ENCODE peak calls at places on chromosomes 4 and X, in ten cellular contexts. One of them, this sample, is unnamed.

GRCh38 chr4:77240469-77241066 is 83.6 kb downstream of the CCNG2 start:
- DNase-seq in GM20000: peak; percentile 77
- DNase-seq in activated CD4-positive, CD25-positive, alpha-beta regulatory T cell: peak; percentile 28
- DNase-seq in IMR-90: peak; percentile 49
- DNase-seq in Kasumi-1: peak; percentile 72
- DNase-seq in KBM-7: peak; percentile 74
- DNase-seq in effector CD8-positive, alpha-beta T cell: peak; percentile 4
- DNase-seq in bronchial epithelial cell: peak; percentile 60
- DNase-seq in aorta: peak; percentile 69
- DNase-seq in breast epithelium: no peak
- DNase-seq in this sample: peak; percentile 55

GRCh38 chrX:47556045-47556623 is 4.9 kb upstream of the ARAF start:
- DNase-seq in IMR-90: peak; percentile 92
- DNase-seq in KBM-7: peak; percentile 88
- DNase-seq in Kasumi-1: peak; percentile 87
- DNase-seq in activated CD4-positive, CD25-positive, alpha-beta regulatory T cell: peak; percentile 56
- DNase-seq in GM20000: peak; percentile 64
- DNase-seq in aorta: peak; percentile 93
- DNase-seq in effector CD8-positive, alpha-beta T cell: peak; percentile 73
- DNase-seq in bronchial epithelial cell: peak; percentile 86
- DNase-seq in breast epithelium: peak; percentile 95
- DNase-seq in this sample: peak; percentile 67

GRCh38 chr4:36081185-36081584 is 163.1 kb downstream of the ARAP2 start:
- DNase-seq in KBM-7: no peak
- DNase-seq in bronchial epithelial cell: no peak
- DNase-seq in aorta: no peak
- DNase-seq in effector CD8-positive, alpha-beta T cell: no peak
- DNase-seq in IMR-90: no peak
- DNase-seq in breast epithelium: no peak
- DNase-seq in Kasumi-1: no peak
- DNase-seq in activated CD4-positive, CD25-positive, alpha-beta regulatory T cell: no peak
- DNase-seq in GM20000: peak; percentile 51
- DNase-seq in this sample: no peak

GRCh38 chrX:23844502-23845138 is 61.6 kb downstream of the SAT1 start:
- DNase-seq in KBM-7: peak; percentile 72
- DNase-seq in bronchial epithelial cell: no peak
- DNase-seq in breast epithelium: no peak
- DNase-seq in Kasumi-1: peak; percentile 42
- DNase-seq in effector CD8-positive, alpha-beta T cell: no peak
- DNase-seq in activated CD4-positive, CD25-positive, alpha-beta regulatory T cell: no peak
- DNase-seq in GM20000: no peak
- DNase-seq in IMR-90: peak; percentile 45
- DNase-seq in aorta: no peak
- DNase-seq in this sample: no peak

GRCh38 chrX:152819732-152820131 is 10.8 kb downstream of the CETN2 start:
- DNase-seq in KBM-7: no peak
- DNase-seq in breast epithelium: no peak
- DNase-seq in activated CD4-positive, CD25-positive, alpha-beta regulatory T cell: no peak
- DNase-seq in aorta: no peak
- DNase-seq in bronchial epithelial cell: peak; percentile 81
- DNase-seq in GM20000: no peak
- DNase-seq in effector CD8-positive, alpha-beta T cell: no peak
- DNase-seq in IMR-90: peak; percentile 79
- DNase-seq in Kasumi-1: no peak
- DNase-seq in this sample: no peak

GRCh38 chr4:115851918-115852766 is 738.7 kb upstream of the NDST4 start:
- DNase-seq in aorta: peak; percentile 44
- DNase-seq in breast epithelium: no peak
- DNase-seq in activated CD4-positive, CD25-positive, alpha-beta regulatory T cell: no peak
- DNase-seq in effector CD8-positive, alpha-beta T cell: no peak
- DNase-seq in bronchial epithelial cell: peak; percentile 37
- DNase-seq in GM20000: peak; percentile 51
- DNase-seq in Kasumi-1: peak; percentile 78
- DNase-seq in KBM-7: peak; percentile 78
- DNase-seq in IMR-90: no peak
- DNase-seq in this sample: no peak

GRCh38 chr4:151604238-151604637 is 156.6 kb downstream of the GATB start:
- DNase-seq in IMR-90: peak; percentile 32
- DNase-seq in aorta: no peak
- DNase-seq in Kasumi-1: peak; percentile 36
- DNase-seq in breast epithelium: no peak
- DNase-seq in effector CD8-positive, alpha-beta T cell: no peak
- DNase-seq in activated CD4-positive, CD25-positive, alpha-beta regulatory T cell: no peak
- DNase-seq in KBM-7: no peak
- DNase-seq in bronchial epithelial cell: peak; percentile 19
- DNase-seq in GM20000: peak; percentile 25
- DNase-seq in this sample: no peak

GRCh38 chr4:151228196-151229119 is 48.5 kb upstream of the PRSS48 start:
- DNase-seq in effector CD8-positive, alpha-beta T cell: no peak
- DNase-seq in GM20000: no peak
- DNase-seq in bronchial epithelial cell: peak; percentile 43
- DNase-seq in breast epithelium: no peak
- DNase-seq in Kasumi-1: no peak
- DNase-seq in activated CD4-positive, CD25-positive, alpha-beta regulatory T cell: no peak
- DNase-seq in IMR-90: peak; percentile 28
- DNase-seq in KBM-7: no peak
- DNase-seq in aorta: no peak
- DNase-seq in this sample: no peak

This sample was measured in mesothelial cell of epicardium.